ENCODE peak calls at places on chromosomes 1 and 21, in five cellular contexts. One of them, this sample, is unnamed. For H3K4me1, the result is how much of the 10 kb centered on the place peaks cover.

GRCh38 chr1:46411601-46412341 is 17.7 kb downstream of the FAAH start:
- DNase-seq in tibial nerve: no peak
- DNase-seq in A549: no peak
- DNase-seq in prostate gland: no peak
- DNase-seq in left lung: no peak
- DNase-seq in this sample: no peak

GRCh38 chr1:27868932-27869718 is 3.2 kb upstream of the THEMIS2 start:
- DNase-seq in tibial nerve: no peak
- DNase-seq in A549: no peak
- DNase-seq in prostate gland: no peak
- DNase-seq in left lung: peak
- DNase-seq in this sample: peak

GRCh38 chr1:20361805-20362381 is 71.2 kb downstream of the VWA5B1 start:
- DNase-seq in tibial nerve: peak
- DNase-seq in A549: peak
- DNase-seq in prostate gland: no peak
- DNase-seq in left lung: no peak
- DNase-seq in this sample: no peak

GRCh38 chr1:18256318-18257235 is 149.0 kb downstream of the IGSF21 start:
- DNase-seq in tibial nerve: peak
- DNase-seq in A549: peak
- DNase-seq in prostate gland: peak
- DNase-seq in left lung: no peak
- DNase-seq in this sample: no peak

GRCh38 chr1:45617618-45618017 is 6.2 kb downstream of the CCDC17 start:
- DNase-seq in tibial nerve: no peak
- DNase-seq in A549: no peak
- DNase-seq in prostate gland: no peak
- DNase-seq in left lung: no peak
- DNase-seq in this sample: no peak

GRCh38 chr21:35294231-35294898 is 245.3 kb upstream of the RUNX1 start:
- DNase-seq in tibial nerve: no peak
- DNase-seq in A549: no peak
- DNase-seq in prostate gland: peak
- DNase-seq in left lung: no peak
- DNase-seq in this sample: no peak

GRCh38 chr1:155016231-155016831 is 13.7 kb downstream of the ZBTB7B start:
- DNase-seq in tibial nerve: no peak
- DNase-seq in A549: no peak
- DNase-seq in prostate gland: no peak
- DNase-seq in left lung: no peak
- DNase-seq in this sample: no peak

GRCh38 chr1:17297991-17298390 is 10.0 kb upstream of the PADI4 start:
- DNase-seq in tibial nerve: no peak
- DNase-seq in A549: no peak
- DNase-seq in prostate gland: peak
- DNase-seq in left lung: no peak
- DNase-seq in this sample: no peak

GRCh38 chr1:22420456-22421053 is 31.1 kb upstream of the ZBTB40 start:
- DNase-seq in tibial nerve: peak
- DNase-seq in A549: peak
- DNase-seq in prostate gland: peak
- DNase-seq in left lung: peak
- DNase-seq in this sample: peak

GRCh38 chr1:104266612-104267011 is 516.9 kb downstream of the AMY1C start:
- DNase-seq in tibial nerve: no peak
- DNase-seq in A549: no peak
- DNase-seq in prostate gland: no peak
- DNase-seq in left lung: no peak
- DNase-seq in this sample: no peak

GRCh38 chr21:46110499-46111192 is 12.7 kb downstream of the COL6A2 start:
- DNase-seq in tibial nerve: peak
- DNase-seq in A549: no peak
- DNase-seq in prostate gland: peak
- DNase-seq in left lung: peak
- DNase-seq in this sample: no peak

GRCh38 chr21:29372063-29372802 is 73.5 kb downstream of the BACH1 start:
- DNase-seq in tibial nerve: peak
- DNase-seq in A549: peak
- DNase-seq in prostate gland: peak
- DNase-seq in left lung: no peak
- DNase-seq in this sample: no peak

GRCh38 chr1:234691567-234691966 is 81.6 kb upstream of the IRF2BP2 start:
- DNase-seq in tibial nerve: no peak
- DNase-seq in A549: peak
- DNase-seq in prostate gland: no peak
- DNase-seq in left lung: no peak
- DNase-seq in this sample: no peak

GRCh38 chr21:27725916-27726315 is 759.0 kb upstream of the ADAMTS5 start:
- DNase-seq in tibial nerve: no peak
- DNase-seq in A549: no peak
- DNase-seq in prostate gland: no peak
- DNase-seq in left lung: no peak
- DNase-seq in this sample: no peak

GRCh38 chr1:10631121-10631810 is 156.5 kb downstream of the PEX14 start:
- DNase-seq in tibial nerve: no peak
- DNase-seq in A549: no peak
- DNase-seq in prostate gland: no peak
- DNase-seq in left lung: peak
- DNase-seq in this sample: no peak

GRCh38 chr21:45088729-45089128 is 14.3 kb downstream of the ADARB1 start:
- DNase-seq in tibial nerve: no peak
- DNase-seq in A549: no peak
- DNase-seq in prostate gland: no peak
- DNase-seq in left lung: no peak
- DNase-seq in this sample: no peak

GRCh38 chr21:45089964-45090363 is 15.6 kb downstream of the ADARB1 start:
- DNase-seq in tibial nerve: no peak
- DNase-seq in A549: no peak
- DNase-seq in prostate gland: no peak
- DNase-seq in left lung: no peak
- DNase-seq in this sample: no peak

GRCh38 chr21:45094412-45094811 is 20.0 kb downstream of the ADARB1 start:
- DNase-seq in tibial nerve: no peak
- DNase-seq in A549: no peak
- DNase-seq in prostate gland: no peak
- DNase-seq in left lung: no peak
- DNase-seq in this sample: no peak

GRCh38 chr21:45093064-45093532 is 18.7 kb downstream of the ADARB1 start:
- DNase-seq in tibial nerve: no peak
- DNase-seq in A549: no peak
- DNase-seq in prostate gland: no peak
- DNase-seq in left lung: no peak
- DNase-seq in this sample: no peak

DNA sequence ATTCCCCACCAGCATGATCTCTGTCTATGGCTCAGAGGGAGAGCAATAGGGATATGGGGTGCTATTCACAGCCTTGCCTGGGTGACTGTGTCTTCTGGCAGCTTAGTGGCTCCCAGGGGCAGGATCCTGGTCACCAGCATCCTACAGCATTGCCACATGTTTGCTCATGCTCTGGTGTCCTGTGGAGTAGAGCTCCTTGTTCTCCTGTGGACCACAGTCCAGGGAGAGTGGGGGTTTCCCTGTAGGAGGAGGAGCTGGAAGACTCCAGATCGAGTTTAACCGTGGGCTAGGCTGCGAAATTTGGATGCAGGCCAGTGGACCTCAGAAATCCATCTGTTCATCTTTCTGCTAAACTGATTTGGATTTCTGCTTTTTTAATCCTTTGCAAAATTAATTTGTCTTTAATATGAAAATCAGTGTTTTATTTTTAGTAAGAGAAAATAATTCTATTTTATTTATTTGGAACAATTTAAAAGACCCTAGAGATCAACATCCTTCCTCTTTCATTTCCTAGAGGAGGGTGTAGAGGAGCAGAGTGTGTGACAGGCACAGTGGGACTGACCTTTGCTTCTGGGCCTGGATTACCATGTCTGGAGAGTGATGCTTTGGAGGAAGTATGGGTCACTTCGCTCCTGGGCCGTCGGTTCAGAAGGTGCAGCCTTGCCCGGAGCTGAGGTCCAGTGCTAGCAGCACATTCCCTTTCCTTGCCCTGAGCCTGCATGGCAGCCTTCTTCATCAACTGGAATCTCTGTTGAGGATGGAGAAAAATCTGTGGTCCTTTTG is 17.4 kb downstream of the ADARB1 start:
- DNase-seq in tibial nerve: no peak
- DNase-seq in A549: no peak
- DNase-seq in prostate gland: no peak
- DNase-seq in left lung: no peak
- DNase-seq in this sample: no peak
- H3K27ac ChIP-seq in tibial nerve: no peak
- H3K27ac ChIP-seq in A549: no peak
- H3K27ac ChIP-seq in prostate gland: no peak
- H3K27ac ChIP-seq in left lung: no peak
- H3K27ac ChIP-seq in this sample: no peak

DNA sequence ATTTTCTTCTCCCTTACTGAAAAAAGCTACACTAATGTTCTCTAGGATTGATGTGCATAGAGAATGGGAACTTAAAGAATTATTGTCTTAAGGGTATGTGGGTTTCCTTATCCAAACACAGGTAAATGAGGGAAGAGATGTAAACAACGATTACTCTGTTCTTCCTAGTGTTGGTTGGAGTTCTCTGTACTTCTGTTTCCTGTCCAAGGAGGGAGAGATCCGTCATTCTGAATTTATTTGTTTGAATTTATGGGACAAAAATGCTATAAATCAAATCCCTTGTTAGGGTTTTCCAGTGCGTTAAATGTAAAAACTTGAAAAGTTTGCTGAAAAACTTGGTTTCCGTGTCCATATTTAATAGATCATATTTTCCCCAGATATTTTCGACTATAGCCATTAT is 29.6 kb downstream of the LAMC1 start:
- DNase-seq in tibial nerve: no peak
- DNase-seq in A549: no peak
- DNase-seq in prostate gland: no peak
- DNase-seq in left lung: no peak
- DNase-seq in this sample: no peak
- H3K4me1 ChIP-seq in tibial nerve: under half
- H3K4me1 ChIP-seq in A549: under half
- H3K4me1 ChIP-seq in prostate gland: under half
- H3K4me1 ChIP-seq in left lung: under half
- H3K4me1 ChIP-seq in this sample: under half

DNA sequence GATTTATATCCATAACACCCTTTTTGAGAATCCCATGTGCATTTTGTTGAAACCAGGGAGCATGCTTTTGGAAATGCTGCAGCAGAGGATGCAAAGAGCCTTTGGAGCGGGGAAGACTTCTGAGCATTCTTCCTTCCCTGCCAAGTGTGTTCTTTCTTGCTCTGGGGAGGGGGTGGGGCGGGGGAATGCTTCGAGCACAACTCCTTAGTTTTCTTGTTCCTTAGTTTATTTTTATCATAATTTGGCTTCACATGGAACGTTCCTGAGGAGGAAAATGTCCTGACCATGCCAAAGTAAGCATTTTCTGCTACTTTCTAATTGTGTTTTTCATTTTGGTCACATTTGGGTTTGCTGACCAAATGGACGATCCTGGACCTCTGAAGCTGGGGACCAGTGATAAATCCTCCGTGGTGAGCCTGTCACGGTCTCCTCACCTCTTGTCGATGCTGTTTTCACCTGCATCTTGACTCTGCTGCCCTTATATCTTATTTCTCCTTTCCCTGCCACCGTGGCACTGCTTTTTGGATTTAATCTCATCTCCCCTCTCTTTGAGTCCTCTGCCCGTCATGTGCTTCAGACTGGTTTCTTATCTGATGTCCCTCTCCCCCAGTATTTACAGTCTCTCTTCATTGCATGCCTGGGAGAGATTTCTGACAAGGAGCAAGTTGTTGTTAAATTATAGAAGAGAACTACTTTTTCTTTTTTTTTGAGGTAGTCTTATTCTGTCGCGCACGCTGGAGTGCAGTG is 2.4 kb downstream of the CTPS1 start:
- DNase-seq in tibial nerve: peak
- DNase-seq in A549: no peak
- DNase-seq in prostate gland: no peak
- DNase-seq in left lung: no peak
- DNase-seq in this sample: no peak
- H3K27ac ChIP-seq in tibial nerve: peak
- H3K27ac ChIP-seq in A549: peak
- H3K27ac ChIP-seq in prostate gland: peak
- H3K27ac ChIP-seq in left lung: no peak
- H3K27ac ChIP-seq in this sample: no peak

DNA sequence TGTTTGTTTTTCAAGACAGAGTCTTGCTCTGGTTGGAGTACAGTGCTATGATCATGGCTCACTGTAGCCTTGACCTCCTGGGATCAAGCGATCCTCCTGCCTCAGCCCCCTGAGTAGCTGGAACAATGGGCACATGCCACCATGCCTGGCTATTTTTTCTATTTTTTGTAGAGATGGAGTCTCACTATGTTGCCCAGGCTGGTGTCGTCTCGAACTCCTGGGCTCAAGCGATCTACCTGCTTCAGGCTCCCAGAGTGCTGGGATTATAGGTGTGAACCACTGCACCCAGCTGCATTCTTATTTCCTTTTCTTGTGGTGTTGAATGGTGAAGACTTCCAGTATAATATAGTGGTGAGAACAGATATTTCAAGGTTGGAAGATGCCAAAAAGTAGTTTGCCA is 28.0 kb downstream of the B3GALT5 start:
- DNase-seq in tibial nerve: no peak
- DNase-seq in A549: no peak
- DNase-seq in prostate gland: no peak
- DNase-seq in left lung: no peak
- DNase-seq in this sample: no peak
- H3K4me1 ChIP-seq in tibial nerve: under half
- H3K4me1 ChIP-seq in A549: under half
- H3K4me1 ChIP-seq in prostate gland: under half
- H3K4me1 ChIP-seq in left lung: under half
- H3K4me1 ChIP-seq in this sample: under half

DNA sequence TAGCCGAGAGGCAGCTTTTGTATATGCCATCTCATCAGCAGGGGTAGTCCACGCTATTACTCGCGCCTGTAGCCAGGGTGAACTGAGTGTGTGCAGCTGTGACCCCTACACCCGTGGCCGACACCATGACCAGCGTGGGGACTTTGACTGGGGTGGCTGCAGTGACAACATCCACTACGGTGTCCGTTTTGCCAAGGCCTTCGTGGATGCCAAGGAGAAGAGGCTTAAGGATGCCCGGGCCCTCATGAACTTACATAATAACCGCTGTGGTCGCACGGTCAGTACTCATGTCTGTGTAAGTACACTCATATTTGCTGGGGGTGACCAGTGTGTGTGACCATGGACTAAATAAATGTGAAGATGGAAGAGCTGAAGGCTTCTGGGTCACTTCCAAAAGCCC is 7.4 kb downstream of the WNT2B start:
- DNase-seq in tibial nerve: no peak
- DNase-seq in A549: no peak
- DNase-seq in prostate gland: no peak
- DNase-seq in left lung: no peak
- DNase-seq in this sample: no peak
- H3K27ac ChIP-seq in tibial nerve: no peak
- H3K27ac ChIP-seq in A549: no peak
- H3K27ac ChIP-seq in prostate gland: no peak
- H3K27ac ChIP-seq in left lung: no peak
- H3K27ac ChIP-seq in this sample: no peak